ENCODE peak calls at places on chromosomes 3 and 15, in seven cellular contexts. One of them, this sample, is unnamed.

GRCh38 chr15:57098896-57099295 is 180.5 kb downstream of the TCF12 start:
- DNase-seq in GM12878: no peak
- DNase-seq in HCT116: no peak
- DNase-seq in SK-N-SH: peak
- DNase-seq in K562: no peak
- DNase-seq in NT2/D1: no peak
- DNase-seq in HepG2: no peak
- DNase-seq in this sample: no peak

GRCh38 chr3:151445283-151446001 is 15.4 kb downstream of the IGSF10 start:
- DNase-seq in GM12878: no peak
- DNase-seq in HCT116: no peak
- DNase-seq in SK-N-SH: no peak
- DNase-seq in K562: no peak
- DNase-seq in NT2/D1: no peak
- DNase-seq in HepG2: no peak
- DNase-seq in this sample: no peak

GRCh38 chr3:120497813-120498212 is 47.0 kb upstream of the FSTL1 start:
- DNase-seq in GM12878: no peak
- DNase-seq in HCT116: no peak
- DNase-seq in SK-N-SH: no peak
- DNase-seq in K562: no peak
- DNase-seq in NT2/D1: no peak
- DNase-seq in HepG2: no peak
- DNase-seq in this sample: no peak

GRCh38 chr3:15064299-15064834 is 748 bp downstream of the MRPS25 start:
- DNase-seq in GM12878: no peak
- DNase-seq in HCT116: no peak
- DNase-seq in SK-N-SH: peak
- DNase-seq in K562: peak
- DNase-seq in NT2/D1: no peak
- DNase-seq in HepG2: no peak
- DNase-seq in this sample: no peak

GRCh38 chr15:86645861-86646393 is 566.3 kb downstream of the AGBL1 start:
- DNase-seq in GM12878: no peak
- DNase-seq in HCT116: no peak
- DNase-seq in SK-N-SH: no peak
- DNase-seq in K562: no peak
- DNase-seq in NT2/D1: no peak
- DNase-seq in HepG2: no peak
- DNase-seq in this sample: no peak

GRCh38 chr3:140883428-140883827 is 58.2 kb upstream of the SLC25A36 start:
- DNase-seq in GM12878: no peak
- DNase-seq in HCT116: no peak
- DNase-seq in SK-N-SH: no peak
- DNase-seq in K562: no peak
- DNase-seq in NT2/D1: no peak
- DNase-seq in HepG2: no peak
- DNase-seq in this sample: no peak

GRCh38 chr3:128285925-128286275 is 132.6 kb downstream of the EEFSEC start:
- DNase-seq in GM12878: no peak
- DNase-seq in HCT116: no peak
- DNase-seq in SK-N-SH: no peak
- DNase-seq in K562: no peak
- DNase-seq in NT2/D1: no peak
- DNase-seq in HepG2: no peak
- DNase-seq in this sample: no peak

GRCh38 chr3:151909720-151910405 is 36.4 kb downstream of the SUCNR1 start:
- DNase-seq in GM12878: no peak
- DNase-seq in HCT116: no peak
- DNase-seq in SK-N-SH: no peak
- DNase-seq in K562: no peak
- DNase-seq in NT2/D1: no peak
- DNase-seq in HepG2: no peak
- DNase-seq in this sample: no peak

GRCh38 chr15:47196057-47196456 is 521.2 kb upstream of the SEMA6D start:
- DNase-seq in GM12878: peak
- DNase-seq in HCT116: peak
- DNase-seq in SK-N-SH: peak
- DNase-seq in K562: peak
- DNase-seq in NT2/D1: peak
- DNase-seq in HepG2: peak
- DNase-seq in this sample: peak

GRCh38 chr3:14203521-14204079 is 25.0 kb downstream of the LSM3 start:
- DNase-seq in GM12878: no peak
- DNase-seq in HCT116: peak
- DNase-seq in SK-N-SH: peak
- DNase-seq in K562: peak
- DNase-seq in NT2/D1: peak
- DNase-seq in HepG2: peak
- DNase-seq in this sample: no peak

GRCh38 chr3:21170964-21171363 is 580.0 kb downstream of the ZNF385D start:
- DNase-seq in GM12878: no peak
- DNase-seq in HCT116: no peak
- DNase-seq in SK-N-SH: peak
- DNase-seq in K562: no peak
- DNase-seq in NT2/D1: peak
- DNase-seq in HepG2: no peak
- DNase-seq in this sample: peak

GRCh38 chr15:90004252-90004651 is 3.1 kb downstream of the ZNF710 start:
- DNase-seq in GM12878: no peak
- DNase-seq in HCT116: no peak
- DNase-seq in SK-N-SH: no peak
- DNase-seq in K562: no peak
- DNase-seq in NT2/D1: no peak
- DNase-seq in HepG2: no peak
- DNase-seq in this sample: no peak

GRCh38 chr3:197444793-197445403 is 110.9 kb downstream of the BDH1 start:
- DNase-seq in GM12878: no peak
- DNase-seq in HCT116: no peak
- DNase-seq in SK-N-SH: no peak
- DNase-seq in K562: no peak
- DNase-seq in NT2/D1: no peak
- DNase-seq in HepG2: no peak
- DNase-seq in this sample: no peak

GRCh38 chr3:41265823-41266273 is 66.5 kb downstream of the CTNNB1 start:
- DNase-seq in GM12878: no peak
- DNase-seq in HCT116: no peak
- DNase-seq in SK-N-SH: peak
- DNase-seq in K562: no peak
- DNase-seq in NT2/D1: no peak
- DNase-seq in HepG2: peak
- DNase-seq in this sample: no peak

GRCh38 chr3:73141531-73141930 is 80.1 kb downstream of the EBLN2 start:
- DNase-seq in GM12878: no peak
- DNase-seq in HCT116: no peak
- DNase-seq in SK-N-SH: no peak
- DNase-seq in K562: no peak
- DNase-seq in NT2/D1: no peak
- DNase-seq in HepG2: no peak
- DNase-seq in this sample: no peak

GRCh38 chr3:146339262-146339808 is 88.4 kb upstream of the PLSCR4 start:
- DNase-seq in GM12878: no peak
- DNase-seq in HCT116: no peak
- DNase-seq in SK-N-SH: no peak
- DNase-seq in K562: no peak
- DNase-seq in NT2/D1: no peak
- DNase-seq in HepG2: no peak
- DNase-seq in this sample: no peak

GRCh38 chr3:151213881-151214280 is 10.9 kb upstream of the GPR171 start:
- DNase-seq in GM12878: no peak
- DNase-seq in HCT116: no peak
- DNase-seq in SK-N-SH: no peak
- DNase-seq in K562: no peak
- DNase-seq in NT2/D1: no peak
- DNase-seq in HepG2: no peak
- DNase-seq in this sample: no peak

GRCh38 chr3:11582123-11582968 is 61.4 kb downstream of the VGLL4 start:
- DNase-seq in GM12878: no peak
- DNase-seq in HCT116: no peak
- DNase-seq in SK-N-SH: peak
- DNase-seq in K562: no peak
- DNase-seq in NT2/D1: no peak
- DNase-seq in HepG2: no peak
- DNase-seq in this sample: peak

GRCh38 chr3:126136428-126137220 is 43.8 kb downstream of the ALDH1L1 start:
- DNase-seq in GM12878: no peak
- DNase-seq in HCT116: no peak
- DNase-seq in SK-N-SH: peak
- DNase-seq in K562: no peak
- DNase-seq in NT2/D1: no peak
- DNase-seq in HepG2: no peak
- DNase-seq in this sample: peak

GRCh38 chr3:42228796-42229195 is 37.2 kb downstream of the CCK start:
- DNase-seq in GM12878: no peak
- DNase-seq in HCT116: no peak
- DNase-seq in SK-N-SH: no peak
- DNase-seq in K562: no peak
- DNase-seq in NT2/D1: no peak
- DNase-seq in HepG2: peak
- DNase-seq in this sample: no peak

GRCh38 chr3:105394177-105394576 is 27.5 kb downstream of the ALCAM start:
- DNase-seq in GM12878: no peak
- DNase-seq in HCT116: no peak
- DNase-seq in SK-N-SH: no peak
- DNase-seq in K562: no peak
- DNase-seq in NT2/D1: no peak
- DNase-seq in HepG2: no peak
- DNase-seq in this sample: no peak

GRCh38 chr15:82159922-82160321 is 102.6 kb downstream of the EFL1 start:
- DNase-seq in GM12878: no peak
- DNase-seq in HCT116: peak
- DNase-seq in SK-N-SH: no peak
- DNase-seq in K562: no peak
- DNase-seq in NT2/D1: peak
- DNase-seq in HepG2: no peak
- DNase-seq in this sample: no peak

GRCh38 chr3:119891944-119892721 is 110.2 kb downstream of the NR1I2 start:
- DNase-seq in GM12878: peak
- DNase-seq in HCT116: peak
- DNase-seq in SK-N-SH: peak
- DNase-seq in K562: peak
- DNase-seq in NT2/D1: peak
- DNase-seq in HepG2: peak
- DNase-seq in this sample: peak

GRCh38 chr3:159741281-159741680 is 247.4 kb upstream of the IL12A start:
- DNase-seq in GM12878: no peak
- DNase-seq in HCT116: no peak
- DNase-seq in SK-N-SH: no peak
- DNase-seq in K562: no peak
- DNase-seq in NT2/D1: no peak
- DNase-seq in HepG2: no peak
- DNase-seq in this sample: no peak
- TF ChIP-seq YY1 in GM12878: no peak
- TF ChIP-seq YY1 in HCT116: no peak
- TF ChIP-seq YY1 in SK-N-SH: no peak
- TF ChIP-seq YY1 in K562: no peak
- TF ChIP-seq YY1 in NT2/D1: no peak
- TF ChIP-seq YY1 in HepG2: no peak
- TF ChIP-seq YY1 in this sample: no peak

DNA sequence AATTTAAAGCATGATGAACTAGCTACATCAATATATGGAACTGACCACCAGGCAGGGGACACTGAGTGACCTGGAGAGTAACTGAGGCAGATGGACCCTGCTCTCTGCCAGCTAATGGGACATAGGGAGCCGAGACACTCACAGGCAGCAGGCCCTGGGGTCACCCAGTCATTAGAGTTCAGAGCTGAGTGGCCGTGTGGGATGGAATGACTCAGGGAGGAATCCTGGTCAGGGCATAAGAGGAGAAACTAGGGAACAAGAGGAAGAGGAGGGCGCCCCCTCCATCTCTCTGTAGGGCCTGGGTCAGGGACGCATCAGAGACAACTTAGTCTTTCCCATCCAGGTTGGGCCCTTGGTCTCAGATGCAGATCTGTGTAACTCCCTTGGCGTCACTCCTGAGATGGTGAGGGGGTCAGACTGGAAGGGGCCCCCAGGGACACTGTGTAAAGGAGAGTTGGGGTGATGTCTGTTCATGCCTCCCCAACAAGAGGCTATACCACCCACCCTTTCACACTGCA is 39.8 kb downstream of the CCDC12 start:
- DNase-seq in GM12878: no peak
- DNase-seq in HCT116: no peak
- DNase-seq in SK-N-SH: no peak
- DNase-seq in K562: no peak
- DNase-seq in NT2/D1: no peak
- DNase-seq in HepG2: no peak
- DNase-seq in this sample: no peak
- TF ChIP-seq YY1 in GM12878: no peak
- TF ChIP-seq YY1 in HCT116: no peak
- TF ChIP-seq YY1 in SK-N-SH: no peak
- TF ChIP-seq YY1 in K562: no peak
- TF ChIP-seq YY1 in NT2/D1: no peak
- TF ChIP-seq YY1 in HepG2: no peak
- TF ChIP-seq YY1 in this sample: no peak

DNA sequence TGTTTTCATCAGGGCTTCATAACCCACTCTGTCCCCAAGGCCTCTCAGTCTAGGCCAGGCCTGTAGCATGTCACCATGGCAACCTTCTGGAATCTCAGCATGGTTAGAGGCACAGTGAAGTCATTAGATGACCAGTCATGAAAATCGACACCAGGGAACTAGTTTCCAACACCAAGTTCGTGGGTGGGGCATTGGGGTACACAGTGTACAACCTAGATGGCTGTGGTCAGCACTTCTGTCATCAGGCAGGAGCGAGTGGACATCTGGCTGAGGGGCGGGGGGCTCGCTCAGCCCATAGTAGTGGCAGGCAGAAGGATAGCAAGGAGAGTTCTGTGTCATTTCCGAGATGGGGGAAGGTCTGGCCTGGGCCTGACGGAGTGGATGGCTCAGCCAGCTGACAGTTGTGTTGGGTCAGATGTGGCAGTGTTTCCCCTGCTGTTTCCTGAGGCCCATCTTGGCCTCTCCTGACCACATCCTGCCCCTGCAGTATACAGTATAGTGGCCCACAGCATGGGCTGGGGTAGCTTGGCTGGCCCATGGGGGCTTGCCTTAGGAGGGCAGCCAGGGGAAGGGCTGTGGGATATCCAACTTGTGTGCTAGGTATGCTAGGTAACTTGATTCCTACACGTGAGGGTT is 75.8 kb upstream of the PRR23C start:
- DNase-seq in GM12878: no peak
- DNase-seq in HCT116: peak
- DNase-seq in SK-N-SH: no peak
- DNase-seq in K562: peak
- DNase-seq in NT2/D1: no peak
- DNase-seq in HepG2: no peak
- DNase-seq in this sample: no peak
- TF ChIP-seq YY1 in GM12878: no peak
- TF ChIP-seq YY1 in HCT116: no peak
- TF ChIP-seq YY1 in SK-N-SH: no peak
- TF ChIP-seq YY1 in K562: peak
- TF ChIP-seq YY1 in NT2/D1: no peak
- TF ChIP-seq YY1 in HepG2: no peak
- TF ChIP-seq YY1 in this sample: no peak

DNA sequence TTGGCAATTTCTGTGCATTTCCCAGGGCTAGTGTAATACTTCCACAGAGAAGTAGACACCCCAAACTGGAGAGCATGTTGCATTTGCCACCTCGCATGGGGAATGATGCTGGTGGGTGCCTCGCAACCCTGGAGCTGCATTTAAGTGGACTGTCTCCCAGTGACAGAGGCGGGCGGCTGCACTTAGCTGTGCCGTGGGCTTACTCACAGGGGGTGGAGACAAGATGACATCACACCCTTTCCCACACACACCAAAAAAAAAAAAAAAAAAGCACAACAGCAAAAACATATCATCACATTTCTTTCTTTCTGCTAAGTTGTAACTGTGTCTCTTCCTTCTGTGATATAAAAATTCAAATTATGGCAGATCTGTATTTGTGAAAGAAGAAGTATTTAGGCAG is at the start of gene ABI3BP:
- DNase-seq in GM12878: no peak
- DNase-seq in HCT116: peak
- DNase-seq in SK-N-SH: peak
- DNase-seq in K562: no peak
- DNase-seq in NT2/D1: no peak
- DNase-seq in HepG2: no peak
- DNase-seq in this sample: no peak
- TF ChIP-seq YY1 in GM12878: no peak
- TF ChIP-seq YY1 in HCT116: no peak
- TF ChIP-seq YY1 in SK-N-SH: no peak
- TF ChIP-seq YY1 in K562: no peak
- TF ChIP-seq YY1 in NT2/D1: no peak
- TF ChIP-seq YY1 in HepG2: no peak
- TF ChIP-seq YY1 in this sample: no peak